ENCODE peak calls at places on chromosomes 5 and 9, in five cellular contexts. F, M, G, S and T are unnamed samples.

GRCh38 chr5:483434-484184 is 40.6 kb downstream of the EXOC3 start:
- DNase-seq in F (no peak), M (no peak), G (no peak), S (no peak), T (no peak)

GRCh38 chr9:98796364-98797101 is at the start of gene ANKS6:
- DNase-seq in F (peak), M (peak), G (peak), S (peak), T (peak)

GRCh38 chr9:23073136-23073535 is 626.5 kb downstream of the DMRTA1 start:
- DNase-seq in F (no peak), M (peak), G (no peak), S (no peak), T (no peak)

GRCh38 chr5:36378551-36378950 is 76.8 kb upstream of the RANBP3L start:
- DNase-seq in F (no peak), M (peak), G (no peak), S (no peak), T (no peak)

GRCh38 chr5:110270-110888 is 18.4 kb downstream of the PLEKHG4B start:
- DNase-seq in F (no peak), M (no peak), G (no peak), S (no peak), T (no peak)

GRCh38 chr9:135600296-135600805 is 38.8 kb downstream of the PAEP start:
- DNase-seq in F (no peak), M (no peak), G (no peak), S (no peak), T (no peak)

GRCh38 chr5:6251579-6252102 is 126.7 kb downstream of the MED10 start:
- DNase-seq in F (no peak), M (no peak), G (no peak), S (no peak), T (peak)

GRCh38 chr5:1995491-1995890 is 112.8 kb upstream of the IRX4 start:
- DNase-seq in F (no peak), M (no peak), G (no peak), S (no peak), T (no peak)

GRCh38 chr5:149452007-149452664 is 73.0 kb upstream of the IL17B start:
- DNase-seq in F (peak), M (peak), G (peak), S (peak), T (no peak)

GRCh38 chr5:74516217-74516636 is 124.3 kb downstream of the ENC1 start:
- DNase-seq in F (peak), M (peak), G (peak), S (no peak), T (no peak)

GRCh38 chr9:113558632-113559502 is 95.3 kb downstream of the RGS3 start:
- DNase-seq in F (no peak), M (peak), G (peak), S (no peak), T (no peak)

GRCh38 chr9:34252670-34253459 is 74.0 kb downstream of the UBAP1 start:
- DNase-seq in F (peak), M (peak), G (peak), S (peak), T (peak)

GRCh38 chr9:70255521-70255920 is 3.3 kb upstream of the SMC5 start:
- DNase-seq in F (no peak), M (peak), G (no peak), S (no peak), T (no peak)

GRCh38 chr5:14386882-14387575 is 194.6 kb upstream of the OTULINL start:
- DNase-seq in F (no peak), M (no peak), G (no peak), S (no peak), T (no peak)

GRCh38 chr5:34849253-34849652 is 10.3 kb downstream of the TTC23L start:
- DNase-seq in F (no peak), M (peak), G (no peak), S (no peak), T (no peak)

GRCh38 chr9:21964925-21965385 is 29.2 kb downstream of the CDKN2A start:
- DNase-seq in F (peak), M (peak), G (no peak), S (peak), T (no peak)

GRCh38 chr9:22170990-22171663 is 162.0 kb upstream of the CDKN2B start:
- DNase-seq in F (no peak), M (no peak), G (no peak), S (no peak), T (no peak)

GRCh38 chr9:134230092-134230941 is 66.0 kb upstream of the RNU6ATAC start:
- DNase-seq in F (no peak), M (no peak), G (no peak), S (no peak), T (no peak)

GRCh38 chr5:74833537-74834266 is 32.5 kb downstream of the FAM169A start:
- DNase-seq in F (no peak), M (no peak), G (no peak), S (no peak), T (no peak)